ENCODE peak calls at places on chromosome 11, in four cellular contexts. O is EL; L is LoVo; M is naive thymus-derived CD4-positive, alpha-beta T cell. B is an unnamed sample.

GRCh38 chr11:131904756-131905155 is 534.3 kb downstream of the NTM start:
- DNase-seq in O (no peak), L (no peak), M (no peak), B (no peak)

GRCh38 chr11:11510939-11511338 is 110.9 kb downstream of the GALNT18 start:
- DNase-seq in O (no peak), L (no peak), M (no peak), B (peak)

GRCh38 chr11:8826145-8826786 is 84.7 kb upstream of the AKIP1 start:
- DNase-seq in O (peak), L (no peak), M (no peak), B (peak)

GRCh38 chr11:132087148-132087547 is 716.7 kb downstream of the NTM start:
- DNase-seq in O (no peak), L (no peak), M (no peak), B (no peak)

GRCh38 chr11:57680552-57680874 is 12.6 kb downstream of the ZDHHC5 start:
- DNase-seq in O (peak), L (no peak), M (no peak), B (no peak)

GRCh38 chr11:91653091-91653754 is 571.4 kb upstream of the FAT3 start:
- DNase-seq in O (no peak), L (no peak), M (no peak), B (no peak)

GRCh38 chr11:96538104-96538503 is 148.3 kb downstream of the JRKL start:
- DNase-seq in O (no peak), L (no peak), M (no peak), B (no peak)

GRCh38 chr11:110715541-110715940 is 3.3 kb upstream of the ARHGAP20 start:
- DNase-seq in O (peak), L (no peak), M (no peak), B (no peak)

GRCh38 chr11:118838905-118839553 is 44.7 kb upstream of the CXCR5 start:
- DNase-seq in O (no peak), L (no peak), M (no peak), B (no peak)

GRCh38 chr11:17760102-17761029 is 25.8 kb downstream of the KCNC1 start:
- DNase-seq in O (peak), L (no peak), M (no peak), B (peak)

GRCh38 chr11:35629914-35630313 is 11.7 kb downstream of the FJX1 start:
- DNase-seq in O (peak), L (peak), M (no peak), B (peak)

GRCh38 chr11:66309475-66309874 is 7.4 kb downstream of the CD248 start:
- DNase-seq in O (no peak), L (no peak), M (no peak), B (no peak)

GRCh38 chr11:11401960-11402359 is 48.9 kb upstream of the CSNK2A3 start:
- DNase-seq in O (no peak), L (no peak), M (no peak), B (no peak)

GRCh38 chr11:11568651-11569229 is 53.1 kb downstream of the GALNT18 start:
- DNase-seq in O (no peak), L (no peak), M (no peak), B (no peak)

GRCh38 chr11:99592241-99592640 is 571.5 kb downstream of the CNTN5 start:
- DNase-seq in O (no peak), L (no peak), M (no peak), B (no peak)

B was measured in trophoblast cell.